ENCODE peak calls at places on chromosomes 11 and 22, in six cellular contexts. One of them, this sample, is unnamed.

GRCh38 chr11:79264284-79264683 is 176.5 kb downstream of the TENM4 start:
- DNase-seq in stimulated activated CD8-positive, alpha-beta memory T cell treated with anti-CD3 and anti-CD28 coated beads, Interleukin-15, amount 100 ng/mL, for 4 hours: no peak
- DNase-seq in right atrium auricular region: no peak
- DNase-seq in iPS-NIHi11: no peak
- DNase-seq in NCI-H1417: peak; percentile 51
- DNase-seq in non-pigmented ciliary epithelial cell: no peak
- DNase-seq in this sample: no peak

GRCh38 chr11:61011239-61011870 is 39.9 kb downstream of the CD6 start:
- DNase-seq in stimulated activated CD8-positive, alpha-beta memory T cell treated with anti-CD3 and anti-CD28 coated beads, Interleukin-15, amount 100 ng/mL, for 4 hours: no peak
- DNase-seq in non-pigmented ciliary epithelial cell: no peak
- DNase-seq in iPS-NIHi11: no peak
- DNase-seq in NCI-H1417: no peak
- DNase-seq in right atrium auricular region: no peak
- DNase-seq in this sample: no peak

GRCh38 chr11:60485987-60486386 is 6.6 kb upstream of the MS4A12 start:
- DNase-seq in NCI-H1417: peak; percentile 32
- DNase-seq in iPS-NIHi11: peak; percentile 51
- DNase-seq in stimulated activated CD8-positive, alpha-beta memory T cell treated with anti-CD3 and anti-CD28 coated beads, Interleukin-15, amount 100 ng/mL, for 4 hours: no peak
- DNase-seq in non-pigmented ciliary epithelial cell: no peak
- DNase-seq in right atrium auricular region: no peak
- DNase-seq in this sample: peak; percentile 17

GRCh38 chr22:25051983-25052710 is 99.6 kb downstream of the KIAA1671 start:
- DNase-seq in non-pigmented ciliary epithelial cell: no peak
- DNase-seq in right atrium auricular region: no peak
- DNase-seq in NCI-H1417: no peak
- DNase-seq in iPS-NIHi11: no peak
- DNase-seq in stimulated activated CD8-positive, alpha-beta memory T cell treated with anti-CD3 and anti-CD28 coated beads, Interleukin-15, amount 100 ng/mL, for 4 hours: no peak
- DNase-seq in this sample: no peak

GRCh38 chr11:107921997-107922396 is 6.3 kb upstream of the RAB39A start:
- DNase-seq in NCI-H1417: no peak
- DNase-seq in iPS-NIHi11: no peak
- DNase-seq in right atrium auricular region: no peak
- DNase-seq in stimulated activated CD8-positive, alpha-beta memory T cell treated with anti-CD3 and anti-CD28 coated beads, Interleukin-15, amount 100 ng/mL, for 4 hours: no peak
- DNase-seq in non-pigmented ciliary epithelial cell: no peak
- DNase-seq in this sample: no peak

GRCh38 chr22:50302041-50302541 is 5.4 kb downstream of the PLXNB2 start:
- DNase-seq in stimulated activated CD8-positive, alpha-beta memory T cell treated with anti-CD3 and anti-CD28 coated beads, Interleukin-15, amount 100 ng/mL, for 4 hours: no peak
- DNase-seq in non-pigmented ciliary epithelial cell: no peak
- DNase-seq in iPS-NIHi11: no peak
- DNase-seq in NCI-H1417: no peak
- DNase-seq in right atrium auricular region: no peak
- DNase-seq in this sample: no peak

GRCh38 chr11:2885017-2885675 is 429 bp downstream of the CDKN1C start:
- DNase-seq in stimulated activated CD8-positive, alpha-beta memory T cell treated with anti-CD3 and anti-CD28 coated beads, Interleukin-15, amount 100 ng/mL, for 4 hours: no peak
- DNase-seq in iPS-NIHi11: peak; percentile 75
- DNase-seq in right atrium auricular region: no peak
- DNase-seq in non-pigmented ciliary epithelial cell: no peak
- DNase-seq in NCI-H1417: peak; percentile 71
- DNase-seq in this sample: peak; percentile 27

GRCh38 chr22:41264408-41264941 is 21.5 kb downstream of the RANGAP1 start:
- DNase-seq in right atrium auricular region: no peak
- DNase-seq in stimulated activated CD8-positive, alpha-beta memory T cell treated with anti-CD3 and anti-CD28 coated beads, Interleukin-15, amount 100 ng/mL, for 4 hours: no peak
- DNase-seq in NCI-H1417: no peak
- DNase-seq in iPS-NIHi11: no peak
- DNase-seq in non-pigmented ciliary epithelial cell: no peak
- DNase-seq in this sample: no peak

GRCh38 chr11:102831128-102831708 is 12.2 kb downstream of the MMP3 start:
- DNase-seq in iPS-NIHi11: no peak
- DNase-seq in non-pigmented ciliary epithelial cell: no peak
- DNase-seq in NCI-H1417: no peak
- DNase-seq in right atrium auricular region: no peak
- DNase-seq in stimulated activated CD8-positive, alpha-beta memory T cell treated with anti-CD3 and anti-CD28 coated beads, Interleukin-15, amount 100 ng/mL, for 4 hours: no peak
- DNase-seq in this sample: no peak

GRCh38 chr11:4464216-4465159 is 15.4 kb downstream of the OR52K2 start:
- DNase-seq in iPS-NIHi11: no peak
- DNase-seq in stimulated activated CD8-positive, alpha-beta memory T cell treated with anti-CD3 and anti-CD28 coated beads, Interleukin-15, amount 100 ng/mL, for 4 hours: no peak
- DNase-seq in right atrium auricular region: no peak
- DNase-seq in NCI-H1417: no peak
- DNase-seq in non-pigmented ciliary epithelial cell: no peak
- DNase-seq in this sample: peak; percentile 63

GRCh38 chr11:35484435-35484834 is 41.0 kb downstream of the PAMR1 start:
- DNase-seq in right atrium auricular region: no peak
- DNase-seq in stimulated activated CD8-positive, alpha-beta memory T cell treated with anti-CD3 and anti-CD28 coated beads, Interleukin-15, amount 100 ng/mL, for 4 hours: no peak
- DNase-seq in iPS-NIHi11: no peak
- DNase-seq in NCI-H1417: no peak
- DNase-seq in non-pigmented ciliary epithelial cell: peak; percentile 13
- DNase-seq in this sample: no peak

GRCh38 chr11:128187829-128188228 is 399.5 kb downstream of the ETS1 start:
- DNase-seq in non-pigmented ciliary epithelial cell: no peak
- DNase-seq in NCI-H1417: peak; percentile 75
- DNase-seq in iPS-NIHi11: no peak
- DNase-seq in stimulated activated CD8-positive, alpha-beta memory T cell treated with anti-CD3 and anti-CD28 coated beads, Interleukin-15, amount 100 ng/mL, for 4 hours: no peak
- DNase-seq in right atrium auricular region: no peak
- DNase-seq in this sample: no peak

GRCh38 chr22:48760481-48761238 is 1067.0 kb downstream of the BRD1 start:
- DNase-seq in stimulated activated CD8-positive, alpha-beta memory T cell treated with anti-CD3 and anti-CD28 coated beads, Interleukin-15, amount 100 ng/mL, for 4 hours: no peak
- DNase-seq in NCI-H1417: no peak
- DNase-seq in iPS-NIHi11: no peak
- DNase-seq in right atrium auricular region: peak; percentile 47
- DNase-seq in non-pigmented ciliary epithelial cell: no peak
- DNase-seq in this sample: no peak

GRCh38 chr22:46336119-46337078 is 885 bp downstream of the TRMU start:
- DNase-seq in iPS-NIHi11: no peak
- DNase-seq in NCI-H1417: peak; percentile 68
- DNase-seq in non-pigmented ciliary epithelial cell: no peak
- DNase-seq in right atrium auricular region: no peak
- DNase-seq in stimulated activated CD8-positive, alpha-beta memory T cell treated with anti-CD3 and anti-CD28 coated beads, Interleukin-15, amount 100 ng/mL, for 4 hours: no peak
- DNase-seq in this sample: no peak

GRCh38 chr22:19595532-19595931 is 71.3 kb upstream of the CLDN5 start:
- DNase-seq in stimulated activated CD8-positive, alpha-beta memory T cell treated with anti-CD3 and anti-CD28 coated beads, Interleukin-15, amount 100 ng/mL, for 4 hours: no peak
- DNase-seq in iPS-NIHi11: no peak
- DNase-seq in NCI-H1417: no peak
- DNase-seq in right atrium auricular region: no peak
- DNase-seq in non-pigmented ciliary epithelial cell: no peak
- DNase-seq in this sample: no peak

GRCh38 chr22:28023036-28023435 is 104.0 kb upstream of the PITPNB start:
- DNase-seq in non-pigmented ciliary epithelial cell: no peak
- DNase-seq in NCI-H1417: no peak
- DNase-seq in stimulated activated CD8-positive, alpha-beta memory T cell treated with anti-CD3 and anti-CD28 coated beads, Interleukin-15, amount 100 ng/mL, for 4 hours: no peak
- DNase-seq in iPS-NIHi11: no peak
- DNase-seq in right atrium auricular region: peak; percentile 43
- DNase-seq in this sample: no peak

GRCh38 chr11:73205666-73206343 is 12.3 kb upstream of the P2RY2 start:
- DNase-seq in stimulated activated CD8-positive, alpha-beta memory T cell treated with anti-CD3 and anti-CD28 coated beads, Interleukin-15, amount 100 ng/mL, for 4 hours: no peak
- DNase-seq in non-pigmented ciliary epithelial cell: no peak
- DNase-seq in right atrium auricular region: no peak
- DNase-seq in iPS-NIHi11: no peak
- DNase-seq in NCI-H1417: no peak
- DNase-seq in this sample: no peak

GRCh38 chr22:50599816-50600454 is 658 bp upstream of the MAPK8IP2 start:
- DNase-seq in iPS-NIHi11: peak; percentile 99
- DNase-seq in right atrium auricular region: no peak
- DNase-seq in NCI-H1417: peak; percentile 50
- DNase-seq in stimulated activated CD8-positive, alpha-beta memory T cell treated with anti-CD3 and anti-CD28 coated beads, Interleukin-15, amount 100 ng/mL, for 4 hours: no peak
- DNase-seq in non-pigmented ciliary epithelial cell: no peak
- DNase-seq in this sample: peak; percentile 47

GRCh38 chr11:17839450-17839849 is 104.9 kb downstream of the KCNC1 start:
- DNase-seq in iPS-NIHi11: no peak
- DNase-seq in NCI-H1417: no peak
- DNase-seq in stimulated activated CD8-positive, alpha-beta memory T cell treated with anti-CD3 and anti-CD28 coated beads, Interleukin-15, amount 100 ng/mL, for 4 hours: no peak
- DNase-seq in non-pigmented ciliary epithelial cell: no peak
- DNase-seq in right atrium auricular region: no peak
- DNase-seq in this sample: no peak

GRCh38 chr11:95067042-95067827 is 516 bp downstream of the SRSF8 start:
- DNase-seq in non-pigmented ciliary epithelial cell: no peak
- DNase-seq in stimulated activated CD8-positive, alpha-beta memory T cell treated with anti-CD3 and anti-CD28 coated beads, Interleukin-15, amount 100 ng/mL, for 4 hours: peak; percentile 34
- DNase-seq in NCI-H1417: peak; percentile 95
- DNase-seq in right atrium auricular region: peak; percentile 84
- DNase-seq in iPS-NIHi11: peak; percentile 63
- DNase-seq in this sample: peak; percentile 82

GRCh38 chr11:70423523-70424505 is 25.5 kb downstream of the CTTN start:
- DNase-seq in right atrium auricular region: no peak
- DNase-seq in NCI-H1417: no peak
- DNase-seq in non-pigmented ciliary epithelial cell: peak; percentile 80
- DNase-seq in iPS-NIHi11: peak; percentile 67
- DNase-seq in stimulated activated CD8-positive, alpha-beta memory T cell treated with anti-CD3 and anti-CD28 coated beads, Interleukin-15, amount 100 ng/mL, for 4 hours: peak; percentile 36
- DNase-seq in this sample: peak; percentile 7

GRCh38 chr11:130369141-130369691 is 54.5 kb upstream of the ZBTB44 start:
- DNase-seq in iPS-NIHi11: no peak
- DNase-seq in non-pigmented ciliary epithelial cell: no peak
- DNase-seq in stimulated activated CD8-positive, alpha-beta memory T cell treated with anti-CD3 and anti-CD28 coated beads, Interleukin-15, amount 100 ng/mL, for 4 hours: no peak
- DNase-seq in right atrium auricular region: no peak
- DNase-seq in NCI-H1417: no peak
- DNase-seq in this sample: no peak

GRCh38 chr11:27244900-27245299 is 118.1 kb downstream of the CCDC34 start:
- DNase-seq in stimulated activated CD8-positive, alpha-beta memory T cell treated with anti-CD3 and anti-CD28 coated beads, Interleukin-15, amount 100 ng/mL, for 4 hours: no peak
- DNase-seq in NCI-H1417: no peak
- DNase-seq in iPS-NIHi11: no peak
- DNase-seq in right atrium auricular region: no peak
- DNase-seq in non-pigmented ciliary epithelial cell: no peak
- DNase-seq in this sample: no peak

This sample was measured in LoVo.